ENCODE peak calls at places on chromosome 5, in six cellular contexts. S, F, E, R, T and W are unnamed samples.

GRCh38 chr5:74875994-74876791 is 10.0 kb upstream of the FAM169A start:
- ATAC-seq in T (no peak), R (no peak), F (no peak), E (no peak), S (no peak), W (no peak)

GRCh38 chr5:10903786-10904560 is 142.9 kb upstream of the DAP start:
- ATAC-seq in T (no peak), R (no peak), S (no peak), E (no peak), F (no peak), W (no peak)

GRCh38 chr5:83562817-83563557 is 91.4 kb downstream of the VCAN start:
- ATAC-seq in E (no peak), T (peak; percentile 75), R (peak; percentile 83), S (no peak), F (no peak), W (peak; percentile 75)

GRCh38 chr5:37685211-37685610 is 154.6 kb downstream of the GDNF start:
- ATAC-seq in E (no peak), T (no peak), F (no peak), R (no peak), S (peak; percentile 27), W (no peak)

GRCh38 chr5:141779642-141780041 is 97.6 kb upstream of the ARAP3 start:
- ATAC-seq in S (no peak), F (peak; percentile 62), E (no peak), R (no peak), T (no peak), W (peak; percentile 29)

GRCh38 chr5:51859624-51860023 is 476.4 kb downstream of the ISL1 start:
- ATAC-seq in T (no peak), R (no peak), S (no peak), E (no peak), F (no peak), W (no peak)

GRCh38 chr5:72558383-72558782 is 51.2 kb upstream of the ZNF366 start:
- ATAC-seq in R (no peak), F (no peak), S (peak; percentile 60), E (no peak), T (no peak), W (no peak)

GRCh38 chr5:58440882-58441281 is 19.0 kb downstream of the PLK2 start:
- ATAC-seq in F (no peak), T (no peak), E (peak; percentile 81), R (no peak), S (no peak), W (no peak)

GRCh38 chr5:138330813-138331448 is 673 bp downstream of the CDC25C start:
- ATAC-seq in T (no peak), F (no peak), R (no peak), S (no peak), E (no peak), W (no peak)

GRCh38 chr5:119412828-119413227 is 39.5 kb upstream of the HSD17B4 start:
- ATAC-seq in R (no peak), F (no peak), T (no peak), E (no peak), S (no peak), W (no peak)

GRCh38 chr5:79617539-79617938 is 5.3 kb downstream of the TENT2 start:
- ATAC-seq in R (no peak), E (no peak), F (no peak), S (no peak), T (no peak), W (no peak)

GRCh38 chr5:154840435-154841272 is 9.7 kb downstream of the FAXDC2 start:
- ATAC-seq in R (peak; percentile 21), E (no peak), F (peak; percentile 33), T (no peak), S (no peak), W (peak; percentile 22)

GRCh38 chr5:122585111-122585415 is 189.8 kb upstream of the SNX2 start:
- ATAC-seq in F (no peak), R (no peak), T (no peak), E (no peak), S (no peak), W (no peak)

GRCh38 chr5:74570250-74570649 is 70.3 kb downstream of the ENC1 start:
- ATAC-seq in F (no peak), R (no peak), S (no peak), E (no peak), T (no peak), W (no peak)

GRCh38 chr5:109601736-109602135 is 88.0 kb upstream of the MAN2A1 start:
- ATAC-seq in E (no peak), T (no peak), F (no peak), S (no peak), R (no peak), W (no peak)

GRCh38 chr5:142426676-142427364 is 102.0 kb upstream of the SPRY4 start:
- ATAC-seq in F (peak; percentile 1), T (peak; percentile 49), E (no peak), R (peak; percentile 61), S (no peak), W (no peak)

GRCh38 chr5:37064442-37064841 is 184.7 kb downstream of the CPLANE1 start:
- ATAC-seq in R (no peak), S (no peak), F (no peak), E (no peak), T (no peak), W (no peak)

GRCh38 chr5:147912015-147912414 is 5.7 kb upstream of the C5orf46 start:
- ATAC-seq in F (no peak), R (no peak), E (no peak), T (no peak), S (no peak), W (no peak)

GRCh38 chr5:39513236-39513635 is 88.5 kb upstream of the DAB2 start:
- ATAC-seq in E (no peak), S (no peak), T (no peak), F (no peak), R (no peak), W (no peak)

DNA sequence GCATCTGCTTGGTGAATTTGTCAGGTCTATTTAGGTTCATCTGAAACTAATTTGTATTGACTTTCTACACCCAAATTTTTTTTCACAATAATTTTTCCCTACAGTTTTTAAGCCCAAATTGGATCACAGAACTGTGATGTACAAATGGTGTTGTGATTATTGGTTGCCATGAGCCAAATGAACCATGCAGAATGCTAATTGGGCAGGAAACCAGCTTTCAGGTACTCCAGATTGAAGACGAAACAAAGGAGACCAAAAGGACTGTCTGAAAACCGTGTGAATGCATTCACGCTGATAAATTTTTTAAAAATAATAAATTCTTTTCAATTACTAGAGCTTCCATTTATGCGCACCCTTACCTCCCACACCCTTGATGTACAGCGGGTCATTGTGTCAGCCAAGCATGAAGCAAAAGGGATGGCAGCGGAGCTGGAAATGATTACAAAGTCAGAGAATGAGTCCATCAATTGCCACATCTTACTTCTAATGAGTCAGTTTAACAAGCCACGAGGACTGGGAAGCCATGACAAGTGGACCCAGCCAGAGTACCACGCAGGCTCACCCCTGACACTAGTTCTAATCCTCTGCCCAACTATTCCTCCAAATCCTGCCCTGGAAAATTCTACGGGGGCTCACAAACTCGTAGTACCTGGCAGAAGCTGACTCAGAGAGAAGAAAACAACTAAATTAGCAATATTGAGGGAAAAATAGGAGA is 66.5 kb downstream of the SEMA6A start:
- ATAC-seq in S (no peak), E (no peak), F (no peak), R (no peak), T (no peak), W (no peak)
- H3K4me1 ChIP-seq in S (peaks cover 7% of the 10 kb centered on the region), E (peaks cover 15% of the 10 kb centered on the region), F (no peaks in the 10 kb centered on the region), R (no peaks in the 10 kb centered on the region), T (peaks cover 8% of the 10 kb centered on the region), W (peaks cover 14% of the 10 kb centered on the region)

DNA sequence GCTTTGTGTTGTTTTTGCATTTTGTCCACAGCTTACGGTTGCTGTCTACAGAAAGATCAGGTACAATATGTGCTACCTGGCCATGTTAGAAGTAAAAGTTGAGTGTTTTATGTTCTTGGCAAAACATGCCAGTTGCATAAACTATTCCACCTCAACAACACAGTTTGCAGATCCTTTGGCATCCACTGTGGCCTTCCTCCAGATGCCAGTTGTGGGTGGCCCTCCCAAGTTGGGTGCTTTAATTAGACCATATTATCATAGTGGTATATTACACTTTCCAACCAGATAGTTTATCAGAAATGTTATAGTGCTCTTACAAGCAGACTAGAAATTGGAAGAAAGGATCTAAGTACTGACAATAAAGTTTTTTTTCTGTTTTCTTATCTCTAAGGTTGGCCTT is 386.9 kb upstream of the KCNN2 start:
- ATAC-seq in R (no peak), S (no peak), T (no peak), E (no peak), F (no peak), W (no peak)
- H3K4me1 ChIP-seq in R (no peaks in the 10 kb centered on the region), S (no peaks in the 10 kb centered on the region), T (no peaks in the 10 kb centered on the region), E (no peaks in the 10 kb centered on the region), F (no peaks in the 10 kb centered on the region), W (no peaks in the 10 kb centered on the region)

DNA sequence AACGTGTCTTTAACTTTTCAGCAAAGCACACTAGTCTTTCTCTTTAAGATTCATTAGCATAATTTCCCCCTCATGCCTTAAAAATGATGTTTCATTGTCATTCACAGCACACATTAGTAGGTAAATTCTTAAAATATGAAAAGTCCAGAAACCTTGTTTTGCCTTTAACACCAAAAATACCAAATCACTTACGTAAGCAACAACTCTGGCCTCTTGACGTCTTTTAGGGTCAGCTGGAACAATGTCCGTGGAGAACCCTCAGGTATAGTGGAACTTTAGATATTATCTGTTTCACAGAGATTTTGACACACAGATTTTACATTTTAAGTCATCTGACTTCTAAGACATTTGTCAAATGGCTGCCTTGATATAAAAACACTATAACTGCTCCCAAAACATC is 30.9 kb downstream of the LNPEP start:
- ATAC-seq in F (no peak), R (no peak), S (no peak), T (no peak), E (no peak), W (no peak)
- H3K4me1 ChIP-seq in F (peaks cover 38% of the 10 kb centered on the region), R (peaks cover 5% of the 10 kb centered on the region), S (peaks cover 65% of the 10 kb centered on the region), T (no peaks in the 10 kb centered on the region), E (peaks cover 43% of the 10 kb centered on the region), W (peaks cover 22% of the 10 kb centered on the region)

GRCh38 chr5:150599281-150599680 is 41.2 kb upstream of the SYNPO start:
- ATAC-seq in E (no peak), T (no peak), F (no peak), R (no peak), S (no peak), W (no peak)
- H3K4me1 ChIP-seq in E (peaks cover 47% of the 10 kb centered on the region), T (peaks cover 6% of the 10 kb centered on the region), F (no peaks in the 10 kb centered on the region), R (peaks cover 27% of the 10 kb centered on the region), S (peaks cover 27% of the 10 kb centered on the region), W (peaks cover 10% of the 10 kb centered on the region)

GRCh38 chr5:131609774-131610173 is 25.3 kb downstream of the RAPGEF6 start:
- ATAC-seq in R (no peak), E (no peak), S (no peak), F (no peak), T (no peak), W (no peak)
- H3K4me1 ChIP-seq in R (peaks cover 13% of the 10 kb centered on the region), E (peaks cover 12% of the 10 kb centered on the region), S (peaks cover 35% of the 10 kb centered on the region), F (no peaks in the 10 kb centered on the region), T (peaks cover 21% of the 10 kb centered on the region), W (peaks cover 43% of the 10 kb centered on the region)

GRCh38 chr5:139651863-139652787 is 4.0 kb downstream of the CXXC5 start:
- ATAC-seq in T (peak; percentile 30), F (peak; percentile 57), R (peak; percentile 30), E (peak; percentile 60), S (peak; percentile 43), W (peak; percentile 55)
- H3K4me1 ChIP-seq in T (no peaks in the 10 kb centered on the region), F (peaks cover 71% of the 10 kb centered on the region), R (peaks cover 34% of the 10 kb centered on the region), E (peaks cover 85% of the 10 kb centered on the region), S (peaks cover 60% of the 10 kb centered on the region), W (peaks cover 95% of the 10 kb centered on the region)

GRCh38 chr5:61307196-61307590 is 24.9 kb upstream of the ZSWIM6 start:
- ATAC-seq in F (no peak), E (no peak), S (no peak), T (no peak), R (no peak), W (no peak)
- H3K4me1 ChIP-seq in F (no peaks in the 10 kb centered on the region), E (peaks cover 31% of the 10 kb centered on the region), S (peaks cover 3% of the 10 kb centered on the region), T (no peaks in the 10 kb centered on the region), R (peaks cover 3% of the 10 kb centered on the region), W (no peaks in the 10 kb centered on the region)

GRCh38 chr5:132449060-132449459 is 41.5 kb downstream of the IRF1 start:
- ATAC-seq in S (no peak), E (no peak), R (no peak), T (no peak), F (no peak), W (no peak)
- H3K4me1 ChIP-seq in S (peaks cover 36% of the 10 kb centered on the region), E (peaks cover 50% of the 10 kb centered on the region), R (peaks cover 23% of the 10 kb centered on the region), T (peaks cover 4% of the 10 kb centered on the region), F (peaks cover 63% of the 10 kb centered on the region), W (peaks cover 24% of the 10 kb centered on the region)